ENCODE peak calls at places on chromosome 20, in six cellular contexts. N, L, M, A, X and E are unnamed samples.

GRCh38 chr20:676315-676937 is 824 bp upstream of the SCRT2 start:
- DNase-seq in N (no peak), L (no peak), M (no peak), A (no peak), X (no peak), E (no peak)

GRCh38 chr20:61934716-61935530 is 130.8 kb downstream of the TAF4 start:
- DNase-seq in N (no peak), L (no peak), M (peak; percentile 46), A (no peak), X (peak; percentile 68), E (peak; percentile 31)

GRCh38 chr20:41480054-41480770 is 113.6 kb upstream of the EMILIN3 start:
- DNase-seq in N (no peak), L (no peak), M (no peak), A (no peak), X (no peak), E (no peak)

GRCh38 chr20:16308754-16309153 is 264.5 kb downstream of the KIF16B start:
- DNase-seq in N (no peak), L (no peak), M (peak; percentile 46), A (no peak), X (no peak), E (no peak)

GRCh38 chr20:50003253-50003656 is 20.5 kb downstream of the SNAI1 start:
- DNase-seq in N (peak; percentile 42), L (no peak), M (peak; percentile 95), A (no peak), X (no peak), E (no peak)

GRCh38 chr20:50054626-50055511 is 58.1 kb downstream of the UBE2V1 start:
- DNase-seq in N (no peak), L (no peak), M (peak; percentile 41), A (no peak), X (peak; percentile 56), E (peak; percentile 78)

GRCh38 chr20:8432435-8433148 is 300.5 kb downstream of the PLCB1 start:
- DNase-seq in N (no peak), L (no peak), M (no peak), A (no peak), X (peak; percentile 49), E (no peak)

GRCh38 chr20:42340358-42340757 is 722.2 kb upstream of the CHD6 start:
- DNase-seq in N (no peak), L (no peak), M (no peak), A (no peak), X (no peak), E (no peak)

GRCh38 chr20:9626357-9626756 is 112.0 kb downstream of the LAMP5 start:
- DNase-seq in N (peak; percentile 33), L (peak; percentile 70), M (no peak), A (no peak), X (no peak), E (no peak)

GRCh38 chr20:35700625-35701148 is 1.5 kb downstream of the ROMO1 start:
- DNase-seq in N (no peak), L (peak; percentile 37), M (no peak), A (no peak), X (peak; percentile 57), E (no peak)

GRCh38 chr20:661474-662288 is 8.7 kb upstream of the SRXN1 start:
- DNase-seq in N (no peak), L (no peak), M (no peak), A (no peak), X (peak; percentile 81), E (no peak)

GRCh38 chr20:9228774-9229450 is 160.0 kb downstream of the PLCB4 start:
- DNase-seq in N (no peak), L (peak; percentile 27), M (no peak), A (no peak), X (no peak), E (no peak)

GRCh38 chr20:23314714-23315498 is 35.7 kb upstream of the NXT1 start:
- DNase-seq in N (no peak), L (no peak), M (no peak), A (no peak), X (no peak), E (no peak)

GRCh38 chr20:11429889-11430580 is 487.7 kb upstream of the BTBD3 start:
- DNase-seq in N (no peak), L (no peak), M (no peak), A (no peak), X (no peak), E (no peak)

GRCh38 chr20:23049201-23049932 is at the start of gene THBD:
- DNase-seq in N (peak; percentile 94), L (peak; percentile 73), M (peak; percentile 12), A (no peak), X (peak; percentile 85), E (no peak)

GRCh38 chr20:47727170-47727880 is 58.0 kb downstream of the SULF2 start:
- DNase-seq in N (no peak), L (no peak), M (no peak), A (no peak), X (no peak), E (peak; percentile 56)

GRCh38 chr20:8627386-8628030 is 441.4 kb upstream of the PLCB4 start:
- DNase-seq in N (no peak), L (no peak), M (peak; percentile 36), A (no peak), X (no peak), E (no peak)

GRCh38 chr20:62242196-62242595 is 3.9 kb downstream of the OSBPL2 start:
- DNase-seq in N (no peak), L (no peak), M (no peak), A (no peak), X (no peak), E (no peak)

GRCh38 chr20:23223908-23224307 is 126.7 kb upstream of the NXT1 start:
- DNase-seq in N (no peak), L (no peak), M (no peak), A (no peak), X (no peak), E (no peak)

GRCh38 chr20:9628166-9628565 is 113.8 kb downstream of the LAMP5 start:
- DNase-seq in N (no peak), L (peak; percentile 41), M (no peak), A (no peak), X (no peak), E (no peak)

GRCh38 chr20:22686097-22686496 is 101.7 kb upstream of the FOXA2 start:
- DNase-seq in N (peak; percentile 83), L (peak; percentile 82), M (peak; percentile 61), A (no peak), X (peak; percentile 92), E (no peak)

GRCh38 chr20:44392776-44393607 is 37.5 kb downstream of the HNF4A start:
- DNase-seq in N (no peak), L (no peak), M (no peak), A (no peak), X (no peak), E (no peak)
- H3K4me3 ChIP-seq in N (no peak overlapping the region), L (no peak overlapping the region), M (no peak overlapping the region), A (no peak overlapping the region), X (no peak overlapping the region), E (no peak overlapping the region)

DNA sequence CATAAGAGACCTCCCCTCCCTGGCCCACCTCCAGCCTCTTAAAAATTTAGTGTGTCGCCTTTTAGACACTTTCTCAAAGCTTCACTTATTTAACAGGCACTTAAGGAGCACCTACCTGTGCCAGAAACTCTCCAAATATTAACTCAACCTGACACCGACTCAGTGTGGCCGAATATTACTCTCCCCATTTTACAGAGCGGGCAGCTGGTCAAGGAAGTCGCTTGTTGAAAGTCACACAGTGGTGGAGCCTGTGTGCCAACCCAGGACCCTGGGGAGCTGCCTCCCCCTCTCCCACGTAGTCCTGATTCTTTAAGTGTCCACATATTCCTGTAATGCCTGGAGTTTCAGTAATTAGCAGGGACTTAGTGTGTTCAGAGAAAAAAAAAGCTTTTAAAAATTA is 1.0 kb upstream of the PMEPA1 start:
- DNase-seq in N (no peak), L (peak; percentile 35), M (no peak), A (no peak), X (no peak), E (no peak)
- H3K4me3 ChIP-seq in N (peak overlapping the region; percentile 81), L (peak overlapping the region; percentile 98), M (peak overlapping the region; percentile 76), A (peak overlapping the region; percentile 85), X (peak overlapping the region; percentile 95), E (peak overlapping the region; percentile 67)

GRCh38 chr20:46364670-46365482 is 41.5 kb downstream of the ELMO2 start:
- DNase-seq in N (no peak), L (no peak), M (no peak), A (no peak), X (no peak), E (no peak)

GRCh38 chr20:46363874-46364669 is 42.3 kb downstream of the ELMO2 start:
- DNase-seq in N (peak; percentile 86), L (peak; percentile 88), M (peak; percentile 91), A (peak; percentile 71), X (peak; percentile 96), E (peak; percentile 92)

GRCh38 chr20:46366826-46367225 is 39.6 kb downstream of the ELMO2 start:
- DNase-seq in N (no peak), L (no peak), M (no peak), A (no peak), X (no peak), E (no peak)

GRCh38 chr20:46367234-46367633 is 39.2 kb downstream of the ELMO2 start:
- DNase-seq in N (no peak), L (no peak), M (no peak), A (no peak), X (no peak), E (no peak)

DNA sequence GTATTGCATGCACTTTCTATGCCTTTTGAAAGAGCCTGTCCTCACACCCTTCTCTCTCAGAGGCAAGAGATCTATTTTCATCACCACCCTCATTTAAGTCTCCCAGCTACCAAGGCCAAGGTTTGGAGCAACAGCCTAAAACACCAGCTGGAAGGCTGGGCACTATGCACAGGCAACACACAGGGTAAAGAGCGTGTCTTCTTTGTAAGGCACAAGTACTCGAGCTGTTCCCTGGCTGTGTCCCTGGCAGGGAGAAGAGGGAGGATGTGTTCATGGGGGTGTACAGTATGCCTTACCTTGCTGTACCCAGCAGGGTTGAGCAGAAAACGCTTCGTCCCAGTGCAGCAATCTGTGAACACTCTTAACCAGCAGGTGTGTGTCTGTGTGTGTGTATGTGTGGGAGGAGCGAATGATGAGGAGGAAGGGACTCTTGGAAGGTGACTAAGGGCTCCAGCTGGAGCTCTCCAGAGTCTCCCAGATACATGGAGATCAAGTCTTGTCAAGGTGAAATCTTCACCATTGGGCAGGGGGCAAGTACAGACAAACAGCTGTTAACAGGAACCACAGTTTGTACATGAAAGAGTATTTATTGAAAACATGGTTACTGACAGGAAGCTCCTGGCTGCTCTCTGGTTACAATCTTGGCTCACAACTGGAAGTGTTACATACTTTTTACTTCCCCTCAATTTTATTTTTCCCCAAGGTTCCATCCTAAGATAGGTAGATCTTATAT is 40.8 kb downstream of the ELMO2 start:
- DNase-seq in N (no peak), L (no peak), M (no peak), A (no peak), X (no peak), E (no peak)
- H3K4me3 ChIP-seq in N (no peak overlapping the region), L (no peak overlapping the region), M (no peak overlapping the region), A (no peak overlapping the region), X (no peak overlapping the region), E (no peak overlapping the region)

GRCh38 chr20:63737690-63737939 is 1.2 kb downstream of the LIME1 start:
- DNase-seq in N (no peak), L (no peak), M (no peak), A (no peak), X (no peak), E (no peak)

GRCh38 chr20:63736893-63737689 is 627 bp downstream of the LIME1 start:
- DNase-seq in N (no peak), L (no peak), M (no peak), A (no peak), X (peak; percentile 76), E (no peak)

GRCh38 chr20:63734111-63734945 is 2.1 kb upstream of the LIME1 start:
- DNase-seq in N (no peak), L (no peak), M (no peak), A (no peak), X (peak; percentile 45), E (no peak)

GRCh38 chr20:63734946-63735858 is 1.3 kb upstream of the LIME1 start:
- DNase-seq in N (no peak), L (no peak), M (no peak), A (no peak), X (no peak), E (no peak)

GRCh38 chr20:63735859-63736718 is at the start of gene LIME1:
- DNase-seq in N (no peak), L (no peak), M (no peak), A (no peak), X (peak; percentile 48), E (no peak)
- H3K4me3 ChIP-seq in N (no peak within 1 kb of the TSS), L (no peak within 1 kb of the TSS), M (no peak within 1 kb of the TSS), A (no peak within 1 kb of the TSS), X (no peak within 1 kb of the TSS), E (peak within 1 kb of the TSS; percentile 70)